ENCODE peak calls at places on chromosome 6, in five cellular contexts. One of them, this sample, is unnamed.

GRCh38 chr6:27867941-27868705 is 44.1 kb downstream of the OR2B2 start:
- DNase-seq in activated naive CD8-positive, alpha-beta T cell treated with anti-CD3 and anti-CD28 coated beads for 36 hours: no peak
- DNase-seq in astrocyte of the spinal cord: peak
- DNase-seq in activated T-helper 1 cell treated with Interleukin-2 at 50 U/mL for 16 hours: no peak
- DNase-seq in neural progenitor cell: no peak
- DNase-seq in this sample: peak

GRCh38 chr6:132023490-132023889 is 72.3 kb upstream of the CCN2 start:
- DNase-seq in activated naive CD8-positive, alpha-beta T cell treated with anti-CD3 and anti-CD28 coated beads for 36 hours: no peak
- DNase-seq in astrocyte of the spinal cord: no peak
- DNase-seq in activated T-helper 1 cell treated with Interleukin-2 at 50 U/mL for 16 hours: no peak
- DNase-seq in neural progenitor cell: peak
- DNase-seq in this sample: no peak

GRCh38 chr6:7389162-7389450 is 436 bp downstream of the CAGE1 start:
- DNase-seq in activated naive CD8-positive, alpha-beta T cell treated with anti-CD3 and anti-CD28 coated beads for 36 hours: no peak
- DNase-seq in astrocyte of the spinal cord: no peak
- DNase-seq in activated T-helper 1 cell treated with Interleukin-2 at 50 U/mL for 16 hours: no peak
- DNase-seq in neural progenitor cell: no peak
- DNase-seq in this sample: no peak

GRCh38 chr6:142462260-142462659 is 160.5 kb downstream of the ADGRG6 start:
- DNase-seq in activated naive CD8-positive, alpha-beta T cell treated with anti-CD3 and anti-CD28 coated beads for 36 hours: no peak
- DNase-seq in astrocyte of the spinal cord: no peak
- DNase-seq in activated T-helper 1 cell treated with Interleukin-2 at 50 U/mL for 16 hours: no peak
- DNase-seq in neural progenitor cell: no peak
- DNase-seq in this sample: no peak

GRCh38 chr6:50663806-50664205 is 49.5 kb upstream of the TFAP2D start:
- DNase-seq in activated naive CD8-positive, alpha-beta T cell treated with anti-CD3 and anti-CD28 coated beads for 36 hours: no peak
- DNase-seq in astrocyte of the spinal cord: no peak
- DNase-seq in activated T-helper 1 cell treated with Interleukin-2 at 50 U/mL for 16 hours: no peak
- DNase-seq in neural progenitor cell: no peak
- DNase-seq in this sample: no peak

GRCh38 chr6:128161839-128162238 is 261.0 kb upstream of the THEMIS start:
- DNase-seq in activated naive CD8-positive, alpha-beta T cell treated with anti-CD3 and anti-CD28 coated beads for 36 hours: no peak
- DNase-seq in astrocyte of the spinal cord: no peak
- DNase-seq in activated T-helper 1 cell treated with Interleukin-2 at 50 U/mL for 16 hours: no peak
- DNase-seq in neural progenitor cell: no peak
- DNase-seq in this sample: no peak

GRCh38 chr6:3571206-3571815 is 114.5 kb upstream of the SLC22A23 start:
- DNase-seq in activated naive CD8-positive, alpha-beta T cell treated with anti-CD3 and anti-CD28 coated beads for 36 hours: no peak
- DNase-seq in astrocyte of the spinal cord: no peak
- DNase-seq in activated T-helper 1 cell treated with Interleukin-2 at 50 U/mL for 16 hours: no peak
- DNase-seq in neural progenitor cell: no peak
- DNase-seq in this sample: peak

GRCh38 chr6:153959281-153959680 is 79.8 kb upstream of the OPRM1 start:
- DNase-seq in activated naive CD8-positive, alpha-beta T cell treated with anti-CD3 and anti-CD28 coated beads for 36 hours: no peak
- DNase-seq in astrocyte of the spinal cord: no peak
- DNase-seq in activated T-helper 1 cell treated with Interleukin-2 at 50 U/mL for 16 hours: no peak
- DNase-seq in neural progenitor cell: no peak
- DNase-seq in this sample: no peak

GRCh38 chr6:117272032-117272866 is 6.9 kb downstream of the VGLL2 start:
- DNase-seq in activated naive CD8-positive, alpha-beta T cell treated with anti-CD3 and anti-CD28 coated beads for 36 hours: no peak
- DNase-seq in astrocyte of the spinal cord: peak
- DNase-seq in activated T-helper 1 cell treated with Interleukin-2 at 50 U/mL for 16 hours: no peak
- DNase-seq in neural progenitor cell: peak
- DNase-seq in this sample: no peak

GRCh38 chr6:80457044-80457933 is 350.8 kb downstream of the BCKDHB start:
- DNase-seq in activated naive CD8-positive, alpha-beta T cell treated with anti-CD3 and anti-CD28 coated beads for 36 hours: no peak
- DNase-seq in astrocyte of the spinal cord: peak
- DNase-seq in activated T-helper 1 cell treated with Interleukin-2 at 50 U/mL for 16 hours: no peak
- DNase-seq in neural progenitor cell: no peak
- DNase-seq in this sample: peak

GRCh38 chr6:108156180-108156937 is 9.5 kb upstream of the NR2E1 start:
- DNase-seq in activated naive CD8-positive, alpha-beta T cell treated with anti-CD3 and anti-CD28 coated beads for 36 hours: no peak
- DNase-seq in astrocyte of the spinal cord: no peak
- DNase-seq in activated T-helper 1 cell treated with Interleukin-2 at 50 U/mL for 16 hours: no peak
- DNase-seq in neural progenitor cell: peak
- DNase-seq in this sample: no peak

GRCh38 chr6:52416629-52417151 is 3.5 kb upstream of the EFHC1 start:
- DNase-seq in activated naive CD8-positive, alpha-beta T cell treated with anti-CD3 and anti-CD28 coated beads for 36 hours: peak
- DNase-seq in astrocyte of the spinal cord: peak
- DNase-seq in activated T-helper 1 cell treated with Interleukin-2 at 50 U/mL for 16 hours: no peak
- DNase-seq in neural progenitor cell: peak
- DNase-seq in this sample: peak

GRCh38 chr6:37059344-37060194 is 54.1 kb downstream of the FGD2 start:
- DNase-seq in activated naive CD8-positive, alpha-beta T cell treated with anti-CD3 and anti-CD28 coated beads for 36 hours: no peak
- DNase-seq in astrocyte of the spinal cord: peak
- DNase-seq in activated T-helper 1 cell treated with Interleukin-2 at 50 U/mL for 16 hours: no peak
- DNase-seq in neural progenitor cell: peak
- DNase-seq in this sample: peak

GRCh38 chr6:123393333-123393732 is 243.4 kb downstream of the TRDN start:
- DNase-seq in activated naive CD8-positive, alpha-beta T cell treated with anti-CD3 and anti-CD28 coated beads for 36 hours: no peak
- DNase-seq in astrocyte of the spinal cord: peak
- DNase-seq in activated T-helper 1 cell treated with Interleukin-2 at 50 U/mL for 16 hours: no peak
- DNase-seq in neural progenitor cell: no peak
- DNase-seq in this sample: peak

This sample was measured in cerebellar cortex.